ENCODE peak calls at places on chromosomes 3 and 15, in seven cellular contexts. U, O, X, F, M, K and V are unnamed samples.

GRCh38 chr15:76939715-76940114 is 8.2 kb downstream of the RCN2 start:
- DNase-seq in U (no peak), O (no peak), X (peak), F (no peak), M (no peak), K (no peak), V (no peak)

GRCh38 chr15:78638658-78639314 is 2.2 kb downstream of the CHRNB4 start:
- DNase-seq in U (peak), O (no peak), X (peak), F (no peak), M (no peak), K (peak), V (peak)

GRCh38 chr3:40790741-40791140 is 266.0 kb downstream of the ZNF621 start:
- DNase-seq in U (no peak), O (no peak), X (no peak), F (no peak), M (no peak), K (no peak), V (no peak)

GRCh38 chr15:77974098-77974414 is 103.5 kb downstream of the TBC1D2B start:
- DNase-seq in U (peak), O (no peak), X (peak), F (no peak), M (no peak), K (peak), V (no peak)

GRCh38 chr15:82139823-82140268 is 94.0 kb upstream of the MEX3B start:
- DNase-seq in U (peak), O (no peak), X (peak), F (peak), M (no peak), K (no peak), V (no peak)

GRCh38 chr3:140850210-140850955 is 91.3 kb upstream of the SLC25A36 start:
- DNase-seq in U (peak), O (no peak), X (no peak), F (peak), M (no peak), K (no peak), V (no peak)

GRCh38 chr15:52523192-52523591 is 5.5 kb downstream of the MYO5A start:
- DNase-seq in U (peak), O (peak), X (peak), F (peak), M (no peak), K (no peak), V (no peak)

GRCh38 chr3:100269410-100270217 is 8.8 kb downstream of the TBC1D23 start:
- DNase-seq in U (peak), O (peak), X (peak), F (peak), M (no peak), K (no peak), V (no peak)

GRCh38 chr3:57727096-57727495 is 29.0 kb upstream of the SLMAP start:
- DNase-seq in U (no peak), O (no peak), X (no peak), F (peak), M (no peak), K (no peak), V (no peak)

GRCh38 chr15:89760303-89761008 is 9.4 kb upstream of the MESP1 start:
- DNase-seq in U (peak), O (no peak), X (peak), F (peak), M (peak), K (peak), V (peak)

GRCh38 chr3:150300847-150301517 is 107.1 kb upstream of the TSC22D2 start:
- DNase-seq in U (peak), O (no peak), X (peak), F (peak), M (no peak), K (no peak), V (no peak)

GRCh38 chr15:64209680-64210334 is 47.0 kb upstream of the PPIB start:
- DNase-seq in U (no peak), O (no peak), X (peak), F (peak), M (no peak), K (peak), V (no peak)

GRCh38 chr3:168620854-168621253 is 525.1 kb upstream of the GOLIM4 start:
- DNase-seq in U (no peak), O (no peak), X (peak), F (no peak), M (no peak), K (no peak), V (peak)

GRCh38 chr3:134463676-134464611 is 21.8 kb downstream of the ANAPC13 start:
- DNase-seq in U (peak), O (peak), X (peak), F (peak), M (no peak), K (no peak), V (peak)

GRCh38 chr3:170572665-170573253 is 13.1 kb downstream of the SLC7A14 start:
- DNase-seq in U (peak), O (peak), X (peak), F (peak), M (no peak), K (peak), V (no peak)

GRCh38 chr15:38559908-38560307 is 4.7 kb downstream of the RASGRP1 start:
- DNase-seq in U (no peak), O (no peak), X (no peak), F (no peak), M (no peak), K (no peak), V (no peak)

GRCh38 chr3:52077376-52077775 is 21.0 kb upstream of the DUSP7 start:
- DNase-seq in U (no peak), O (no peak), X (no peak), F (no peak), M (no peak), K (no peak), V (peak)
- TF ChIP-seq CTCF in U (peak), O (peak), X (no peak), F (no peak), M (no peak), K (no peak), V (no peak)

DNA sequence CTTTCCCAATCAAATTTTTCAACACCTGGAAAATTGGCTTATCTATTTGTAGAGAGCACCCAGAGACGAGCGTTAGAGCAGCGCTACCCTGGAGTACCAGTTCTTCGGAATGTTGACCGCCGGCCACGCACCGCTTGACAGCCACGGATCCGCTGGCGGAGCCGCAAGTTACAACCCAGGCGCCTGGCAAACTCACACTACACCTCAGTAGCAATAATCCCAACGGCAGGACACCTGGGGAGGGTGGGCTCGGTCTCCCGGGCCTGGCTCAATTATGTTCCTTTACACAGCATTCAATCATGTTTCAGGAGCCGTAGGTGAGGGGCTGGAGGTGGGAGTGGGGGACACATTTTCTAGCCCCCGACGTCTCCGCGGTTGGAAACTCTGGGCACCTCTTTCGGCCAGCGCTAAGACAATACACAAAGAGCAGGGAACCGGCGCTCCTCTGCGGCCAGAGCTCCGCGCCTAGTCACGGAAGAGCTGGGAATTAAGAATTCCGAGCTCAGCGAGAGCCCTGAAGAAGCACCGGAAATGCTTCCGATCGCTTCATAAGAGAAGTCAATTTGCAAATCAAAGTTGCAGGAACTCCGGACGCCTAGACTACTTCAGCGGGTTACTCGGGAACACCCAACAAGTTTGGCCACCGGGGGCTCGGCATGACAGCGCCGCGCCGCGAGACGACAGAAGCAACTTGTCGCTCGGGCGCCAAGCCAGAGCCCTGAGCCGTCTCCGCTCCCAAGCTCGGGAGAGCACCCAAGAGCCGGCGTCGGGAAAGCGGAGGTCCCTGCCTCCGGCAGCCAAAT is 1.0 kb downstream of the MB21D2 start:
- DNase-seq in U (peak), O (no peak), X (peak), F (peak), M (no peak), K (peak), V (peak)
- TF ChIP-seq CTCF in U (no peak), O (peak), X (no peak), F (peak), M (no peak), K (no peak), V (no peak)

DNA sequence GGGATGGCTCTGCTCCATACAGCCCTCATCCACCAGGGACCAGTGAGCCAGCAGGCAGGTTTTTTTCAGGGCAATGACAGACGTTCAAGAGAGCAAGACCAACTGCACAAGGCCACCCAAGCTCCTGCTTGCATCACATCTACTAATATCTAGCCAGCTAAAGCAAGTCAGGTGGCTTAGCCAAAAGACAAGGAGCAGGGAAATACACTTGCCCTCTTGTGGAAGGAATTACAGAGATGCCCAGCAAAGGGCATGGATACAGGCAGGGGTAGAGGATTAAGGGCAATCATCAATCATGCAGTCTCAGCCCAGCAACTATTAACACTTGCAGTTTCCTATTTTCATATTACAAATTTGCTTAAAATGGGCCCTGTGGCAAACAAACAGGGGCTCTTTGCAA is 81.5 kb upstream of the NTRK3 start:
- DNase-seq in U (no peak), O (no peak), X (no peak), F (no peak), M (no peak), K (no peak), V (no peak)
- TF ChIP-seq CTCF in U (no peak), O (no peak), X (no peak), F (peak), M (no peak), K (no peak), V (no peak)

GRCh38 chr15:62021991-62022600 is 38.2 kb downstream of the VPS13C start:
- DNase-seq in U (no peak), O (no peak), X (peak), F (no peak), M (no peak), K (no peak), V (no peak)
- TF ChIP-seq CTCF in U (peak), O (no peak), X (peak), F (peak), M (no peak), K (no peak), V (no peak)

GRCh38 chr15:84821501-84822021 is 4.4 kb downstream of the ALPK3 start:
- DNase-seq in U (no peak), O (no peak), X (peak), F (no peak), M (no peak), K (no peak), V (no peak)

GRCh38 chr15:84817461-84818081 is 415 bp downstream of the ALPK3 start:
- DNase-seq in U (no peak), O (no peak), X (peak), F (no peak), M (no peak), K (peak), V (no peak)

GRCh38 chr15:84819791-84820190 is 2.6 kb downstream of the ALPK3 start:
- DNase-seq in U (no peak), O (no peak), X (no peak), F (no peak), M (no peak), K (no peak), V (no peak)

GRCh38 chr15:84818221-84819131 is 1.3 kb downstream of the ALPK3 start:
- DNase-seq in U (no peak), O (no peak), X (peak), F (no peak), M (no peak), K (no peak), V (no peak)

GRCh38 chr15:84819291-84819768 is 2.2 kb downstream of the ALPK3 start:
- DNase-seq in U (no peak), O (no peak), X (peak), F (no peak), M (no peak), K (no peak), V (no peak)
- TF ChIP-seq CTCF in U (no peak), O (no peak), X (peak), F (no peak), M (no peak), K (no peak), V (no peak)

GRCh38 chr15:33160581-33161165 is 33.8 kb downstream of the FMN1 start:
- DNase-seq in U (no peak), O (no peak), X (no peak), F (no peak), M (no peak), K (no peak), V (no peak)

GRCh38 chr15:33158359-33158758 is 36.2 kb downstream of the FMN1 start:
- DNase-seq in U (no peak), O (no peak), X (no peak), F (no peak), M (no peak), K (no peak), V (no peak)

GRCh38 chr15:33157636-33158035 is 36.9 kb downstream of the FMN1 start:
- DNase-seq in U (no peak), O (no peak), X (no peak), F (peak), M (no peak), K (no peak), V (no peak)

GRCh38 chr15:33161209-33161608 is 33.3 kb downstream of the FMN1 start:
- DNase-seq in U (no peak), O (no peak), X (no peak), F (no peak), M (no peak), K (no peak), V (no peak)

DNA sequence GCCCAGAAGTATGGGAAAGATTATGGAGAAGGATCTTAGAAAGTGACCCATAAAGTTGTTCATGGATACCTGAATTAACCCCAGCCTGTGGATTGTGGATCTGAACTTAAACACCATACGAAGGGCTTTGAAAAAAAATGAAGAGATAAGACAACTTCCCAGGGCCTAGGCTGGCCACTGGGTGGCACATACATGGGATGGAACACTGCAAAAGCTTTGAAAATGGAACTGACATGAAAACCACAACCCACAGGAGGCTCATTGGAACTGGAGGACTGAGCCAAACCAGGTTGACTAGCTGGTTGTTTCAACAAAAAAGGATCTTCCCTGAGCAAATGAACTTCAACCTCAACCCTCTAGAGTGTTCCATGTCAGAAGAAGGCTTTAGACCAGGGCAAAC is 34.5 kb downstream of the FMN1 start:
- DNase-seq in U (no peak), O (no peak), X (no peak), F (no peak), M (no peak), K (no peak), V (no peak)
- TF ChIP-seq CTCF in U (no peak), O (no peak), X (no peak), F (no peak), M (no peak), K (no peak), V (no peak)

DNA sequence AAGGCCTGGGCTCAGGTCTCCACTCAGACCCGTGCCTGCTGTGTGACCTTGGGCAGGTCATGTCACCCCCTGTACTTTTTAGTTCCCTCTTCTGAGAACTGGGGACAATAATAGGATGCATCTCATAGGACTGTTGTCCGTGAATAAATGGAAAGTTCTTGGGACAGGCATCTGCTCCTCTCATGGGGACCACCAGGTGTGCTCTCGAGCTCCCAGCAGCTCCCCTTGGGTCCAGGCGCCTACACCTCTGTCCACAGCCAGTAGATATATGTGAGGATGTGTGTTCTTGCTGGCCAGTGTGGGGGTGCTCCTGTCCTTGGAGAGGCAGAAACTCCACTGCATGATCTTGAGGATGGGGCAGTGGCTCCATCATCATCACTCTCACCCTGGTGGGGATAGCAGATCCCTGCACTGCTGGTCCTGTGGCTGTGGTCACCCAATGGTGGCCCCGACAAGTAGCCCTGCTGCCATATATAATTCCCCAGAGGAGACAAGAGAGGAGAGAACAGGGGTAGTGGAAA is 257.6 kb upstream of the TLE3 start:
- DNase-seq in U (no peak), O (no peak), X (no peak), F (no peak), M (no peak), K (no peak), V (no peak)
- TF ChIP-seq CTCF in U (no peak), O (no peak), X (peak), F (peak), M (no peak), K (no peak), V (no peak)

DNA sequence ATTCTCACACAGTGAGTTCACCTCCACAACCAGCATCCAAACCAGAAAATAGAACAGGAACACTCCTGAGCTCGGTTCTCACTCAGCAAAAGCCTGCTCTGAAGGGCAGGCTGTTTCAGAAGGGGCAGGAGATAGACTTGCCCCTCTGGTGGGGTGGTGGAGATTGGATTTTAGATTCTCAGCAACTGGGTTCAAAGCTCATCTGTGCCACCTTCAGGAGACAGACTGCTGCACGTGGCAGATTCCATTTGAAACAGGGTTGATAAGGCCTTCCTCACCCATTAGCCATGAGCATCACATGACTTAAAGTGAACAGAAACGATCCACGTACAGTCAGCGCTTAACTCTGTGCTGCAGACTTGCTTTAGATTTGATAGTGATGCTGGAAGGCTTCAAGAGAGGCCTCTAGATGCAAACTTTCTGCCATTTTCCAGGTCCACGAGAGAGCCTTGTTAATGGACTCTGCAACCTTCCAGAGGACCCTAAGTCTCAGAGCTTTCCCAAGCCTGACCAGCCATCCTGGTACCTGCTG is 35.0 kb upstream of the MGLL start:
- DNase-seq in U (peak), O (no peak), X (peak), F (no peak), M (no peak), K (peak), V (no peak)
- TF ChIP-seq CTCF in U (peak), O (peak), X (no peak), F (peak), M (no peak), K (peak), V (no peak)

GRCh38 chr15:25268166-25268565 is 170.7 kb downstream of the UBE3A start:
- DNase-seq in U (no peak), O (no peak), X (no peak), F (no peak), M (no peak), K (no peak), V (no peak)
- TF ChIP-seq CTCF in U (no peak), O (no peak), X (no peak), F (peak), M (no peak), K (no peak), V (no peak)